ENCODE peak calls at places on chromosome 17, in four cellular contexts. One of them, this sample, is unnamed.

GRCh38 chr17:38605852-38606645 is at the start of gene SRCIN1:
- DNase-seq in CD8-positive, alpha-beta T cell: peak
- DNase-seq in osteocyte: no peak
- DNase-seq in natural killer cell: peak
- DNase-seq in this sample: no peak

GRCh38 chr17:4808378-4808767 is 1.4 kb downstream of the PLD2 start:
- DNase-seq in osteocyte: no peak
- DNase-seq in natural killer cell: no peak
- DNase-seq in CD8-positive, alpha-beta T cell: no peak
- DNase-seq in this sample: no peak

GRCh38 chr17:45902892-45903346 is 8.6 kb downstream of the MAPT start:
- DNase-seq in natural killer cell: no peak
- DNase-seq in CD8-positive, alpha-beta T cell: no peak
- DNase-seq in osteocyte: no peak
- DNase-seq in this sample: no peak

GRCh38 chr17:5672141-5672540 is 87.8 kb upstream of the NLRP1 start:
- DNase-seq in CD8-positive, alpha-beta T cell: no peak
- DNase-seq in natural killer cell: no peak
- DNase-seq in osteocyte: no peak
- DNase-seq in this sample: no peak

GRCh38 chr17:74987909-74988711 is 678 bp downstream of the CDR2L start:
- DNase-seq in natural killer cell: no peak
- DNase-seq in osteocyte: peak
- DNase-seq in CD8-positive, alpha-beta T cell: no peak
- DNase-seq in this sample: peak

GRCh38 chr17:78343099-78343432 is 16.8 kb downstream of the SOCS3 start:
- DNase-seq in osteocyte: peak
- DNase-seq in CD8-positive, alpha-beta T cell: peak
- DNase-seq in natural killer cell: no peak
- DNase-seq in this sample: no peak

GRCh38 chr17:3744032-3744431 is 20.3 kb downstream of the HASPIN start:
- DNase-seq in CD8-positive, alpha-beta T cell: no peak
- DNase-seq in natural killer cell: no peak
- DNase-seq in osteocyte: no peak
- DNase-seq in this sample: no peak

GRCh38 chr17:80959330-80960036 is 32.2 kb upstream of the CHMP6 start:
- DNase-seq in CD8-positive, alpha-beta T cell: no peak
- DNase-seq in natural killer cell: no peak
- DNase-seq in osteocyte: peak
- DNase-seq in this sample: no peak

GRCh38 chr17:82064433-82065192 is 991 bp downstream of the DUS1L start:
- DNase-seq in natural killer cell: no peak
- DNase-seq in CD8-positive, alpha-beta T cell: no peak
- DNase-seq in osteocyte: no peak
- DNase-seq in this sample: no peak

GRCh38 chr17:74190154-74190553 is 13.3 kb upstream of the RPL38 start:
- DNase-seq in osteocyte: no peak
- DNase-seq in natural killer cell: no peak
- DNase-seq in CD8-positive, alpha-beta T cell: no peak
- DNase-seq in this sample: no peak

GRCh38 chr17:8060274-8060673 is 21.4 kb downstream of the ALOX15B start:
- DNase-seq in natural killer cell: peak
- DNase-seq in CD8-positive, alpha-beta T cell: peak
- DNase-seq in osteocyte: no peak
- DNase-seq in this sample: peak

GRCh38 chr17:58304735-58305486 is 23.7 kb downstream of the TSPOAP1 start:
- DNase-seq in osteocyte: peak
- DNase-seq in natural killer cell: no peak
- DNase-seq in CD8-positive, alpha-beta T cell: no peak
- DNase-seq in this sample: peak

DNA sequence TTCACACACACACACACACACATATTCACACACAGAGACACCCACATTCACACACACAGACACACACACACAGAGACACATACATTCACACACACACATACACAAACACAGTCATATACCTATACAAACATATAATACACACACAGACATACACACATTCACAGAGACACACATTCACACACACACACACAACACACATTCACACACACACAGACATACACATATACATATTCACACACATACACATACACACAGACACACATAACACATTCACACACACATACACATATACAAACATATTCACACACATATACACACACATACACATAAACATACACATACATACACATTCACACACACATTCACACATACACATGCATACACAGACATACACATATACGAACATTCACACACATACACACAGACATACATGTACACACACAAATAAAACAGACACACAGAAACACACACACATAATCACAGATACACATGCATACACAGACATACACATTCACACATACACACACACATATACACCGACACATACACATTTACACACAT is 7.9 kb downstream of the PRCD start:
- DNase-seq in natural killer cell: no peak
- DNase-seq in CD8-positive, alpha-beta T cell: no peak
- DNase-seq in osteocyte: no peak
- DNase-seq in this sample: no peak
- TF ChIP-seq CTCF in natural killer cell: no peak
- TF ChIP-seq CTCF in CD8-positive, alpha-beta T cell: peak
- TF ChIP-seq CTCF in osteocyte: no peak
- TF ChIP-seq CTCF in this sample: peak

GRCh38 chr17:21213005-21213404 is 956 bp downstream of the TMEM11 start:
- DNase-seq in CD8-positive, alpha-beta T cell: no peak
- DNase-seq in osteocyte: no peak
- DNase-seq in natural killer cell: no peak
- DNase-seq in this sample: no peak

GRCh38 chr17:21214777-21215541 is 998 bp upstream of the TMEM11 start:
- DNase-seq in CD8-positive, alpha-beta T cell: no peak
- DNase-seq in osteocyte: no peak
- DNase-seq in natural killer cell: no peak
- DNase-seq in this sample: no peak

GRCh38 chr17:21214015-21214776 is at the start of gene TMEM11:
- DNase-seq in natural killer cell: peak
- DNase-seq in CD8-positive, alpha-beta T cell: peak
- DNase-seq in osteocyte: peak
- DNase-seq in this sample: peak

GRCh38 chr17:21211825-21212479 is 2.0 kb downstream of the TMEM11 start:
- DNase-seq in osteocyte: no peak
- DNase-seq in CD8-positive, alpha-beta T cell: no peak
- DNase-seq in natural killer cell: no peak
- DNase-seq in this sample: no peak

GRCh38 chr17:21213491-21214014 is 408 bp downstream of the TMEM11 start:
- DNase-seq in CD8-positive, alpha-beta T cell: peak
- DNase-seq in osteocyte: no peak
- DNase-seq in natural killer cell: no peak
- DNase-seq in this sample: no peak
- TF ChIP-seq CTCF in CD8-positive, alpha-beta T cell: no peak
- TF ChIP-seq CTCF in osteocyte: no peak
- TF ChIP-seq CTCF in natural killer cell: no peak
- TF ChIP-seq CTCF in this sample: no peak

GRCh38 chr17:48484256-48484655 is 46.6 kb downstream of the HOXB1 start:
- DNase-seq in natural killer cell: no peak
- DNase-seq in osteocyte: no peak
- DNase-seq in CD8-positive, alpha-beta T cell: no peak
- DNase-seq in this sample: no peak

GRCh38 chr17:48484850-48485249 is 46.0 kb downstream of the HOXB1 start:
- DNase-seq in CD8-positive, alpha-beta T cell: no peak
- DNase-seq in natural killer cell: no peak
- DNase-seq in osteocyte: no peak
- DNase-seq in this sample: no peak

GRCh38 chr17:48483471-48484131 is 47.2 kb downstream of the HOXB1 start:
- DNase-seq in osteocyte: no peak
- DNase-seq in CD8-positive, alpha-beta T cell: no peak
- DNase-seq in natural killer cell: no peak
- DNase-seq in this sample: no peak

GRCh38 chr17:48486557-48486956 is 44.3 kb downstream of the HOXB1 start:
- DNase-seq in natural killer cell: no peak
- DNase-seq in CD8-positive, alpha-beta T cell: no peak
- DNase-seq in osteocyte: no peak
- DNase-seq in this sample: no peak

GRCh38 chr17:48483004-48483403 is 47.8 kb downstream of the HOXB1 start:
- DNase-seq in CD8-positive, alpha-beta T cell: no peak
- DNase-seq in osteocyte: no peak
- DNase-seq in natural killer cell: no peak
- DNase-seq in this sample: no peak
- TF ChIP-seq CTCF in CD8-positive, alpha-beta T cell: no peak
- TF ChIP-seq CTCF in osteocyte: no peak
- TF ChIP-seq CTCF in natural killer cell: no peak
- TF ChIP-seq CTCF in this sample: no peak

DNA sequence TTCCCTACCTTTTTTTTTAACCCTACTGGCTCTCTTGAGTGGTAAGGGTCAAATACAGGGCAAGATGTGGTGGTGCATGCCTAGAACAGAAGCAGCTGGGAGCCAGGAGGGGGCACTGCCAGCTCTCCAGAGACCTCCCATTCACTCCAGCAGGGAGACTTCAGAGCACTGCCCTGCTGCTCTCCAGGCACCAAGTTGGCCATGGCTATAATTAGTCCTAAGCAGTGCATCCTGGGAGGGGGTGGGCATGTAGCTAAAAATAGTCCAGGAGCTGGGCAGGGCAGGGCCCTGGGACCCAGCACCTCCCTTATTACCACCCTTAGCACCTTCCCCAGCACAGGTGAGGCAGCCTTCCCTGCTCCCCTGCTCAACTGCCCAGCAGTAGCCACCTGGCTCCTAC is 3.5 kb downstream of the CORO6 start:
- DNase-seq in natural killer cell: no peak
- DNase-seq in osteocyte: no peak
- DNase-seq in CD8-positive, alpha-beta T cell: no peak
- DNase-seq in this sample: no peak
- TF ChIP-seq CTCF in natural killer cell: no peak
- TF ChIP-seq CTCF in osteocyte: peak
- TF ChIP-seq CTCF in CD8-positive, alpha-beta T cell: no peak
- TF ChIP-seq CTCF in this sample: no peak

GRCh38 chr17:51585514-51586104 is 325.3 kb downstream of the UTP18 start:
- DNase-seq in osteocyte: no peak
- DNase-seq in CD8-positive, alpha-beta T cell: no peak
- DNase-seq in natural killer cell: no peak
- DNase-seq in this sample: no peak
- TF ChIP-seq CTCF in osteocyte: no peak
- TF ChIP-seq CTCF in CD8-positive, alpha-beta T cell: no peak
- TF ChIP-seq CTCF in natural killer cell: no peak
- TF ChIP-seq CTCF in this sample: peak

DNA sequence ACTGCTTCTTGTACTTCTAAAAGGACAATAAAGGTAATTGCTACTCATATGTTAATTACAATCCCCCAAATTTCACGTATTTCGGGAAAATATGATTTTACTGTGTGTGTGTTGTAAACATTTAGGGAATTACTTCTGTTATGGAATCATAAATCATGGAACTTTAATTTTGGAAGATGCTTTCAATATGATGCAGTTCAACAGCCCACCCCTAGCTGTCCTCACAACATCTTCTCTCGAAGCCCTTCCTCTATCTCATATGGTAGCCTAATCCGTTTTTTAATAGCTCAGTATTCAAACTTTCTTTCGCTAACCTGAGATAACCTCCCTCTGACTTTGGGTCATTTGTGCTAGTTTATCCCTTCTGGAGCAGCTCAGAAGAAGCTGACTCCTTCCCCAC is 78.4 kb downstream of the ANKFN1 start:
- DNase-seq in osteocyte: no peak
- DNase-seq in natural killer cell: no peak
- DNase-seq in CD8-positive, alpha-beta T cell: no peak
- DNase-seq in this sample: no peak
- TF ChIP-seq CTCF in osteocyte: no peak
- TF ChIP-seq CTCF in natural killer cell: no peak
- TF ChIP-seq CTCF in CD8-positive, alpha-beta T cell: no peak
- TF ChIP-seq CTCF in this sample: peak

DNA sequence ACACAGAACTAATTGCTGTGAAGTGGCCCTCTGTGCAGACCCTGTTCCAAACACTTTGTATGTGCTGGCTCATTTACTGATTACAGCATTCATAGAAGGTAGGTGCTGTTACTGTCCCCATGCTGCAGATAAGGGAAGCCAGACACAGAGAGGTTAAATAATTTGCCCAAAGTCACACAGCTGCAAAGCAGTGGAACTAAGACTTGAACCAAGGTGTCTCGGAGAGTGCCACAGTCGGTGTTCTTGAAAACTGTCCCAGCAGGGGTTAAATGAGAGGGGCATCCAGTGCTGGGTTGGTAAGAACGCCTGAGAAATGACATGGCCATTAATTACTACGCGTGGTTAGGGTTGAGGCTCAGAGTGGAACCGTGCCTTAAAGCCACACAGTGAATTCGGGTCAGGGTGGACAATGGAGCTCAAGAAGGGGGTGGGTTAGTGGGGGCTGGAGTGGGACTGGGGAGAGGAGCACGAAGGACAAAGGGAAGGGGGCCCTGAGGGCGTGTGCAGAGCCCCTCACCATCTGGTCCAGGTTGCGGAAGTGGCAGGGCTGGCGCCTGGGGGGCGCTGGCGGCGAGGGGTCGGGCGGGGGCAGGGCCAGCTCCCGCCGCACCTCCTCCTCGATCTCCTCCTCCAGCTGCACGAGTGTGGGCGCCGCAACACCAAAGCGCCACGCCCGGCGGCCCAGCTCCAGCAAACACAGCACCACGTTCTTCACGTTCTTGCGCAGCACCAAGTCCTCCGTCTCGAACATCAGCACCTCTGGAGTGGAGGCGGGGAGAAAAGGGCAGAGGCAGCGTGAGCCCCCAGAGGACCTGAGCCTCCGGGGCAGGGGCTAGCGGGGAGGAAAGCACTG is 3.3 kb downstream of the GAS2L2 start:
- DNase-seq in osteocyte: no peak
- DNase-seq in natural killer cell: no peak
- DNase-seq in CD8-positive, alpha-beta T cell: no peak
- DNase-seq in this sample: no peak
- TF ChIP-seq CTCF in osteocyte: no peak
- TF ChIP-seq CTCF in natural killer cell: no peak
- TF ChIP-seq CTCF in CD8-positive, alpha-beta T cell: no peak
- TF ChIP-seq CTCF in this sample: no peak

This sample was measured in type B pancreatic cell.